ENCODE peak calls at places on chromosomes 2 and 18, in five cellular contexts. C is astrocyte of the cerebellum; N is endothelial cell of umbilical vein; U is endodermal cell; J is CD8-positive, alpha-beta T cell. D is an unnamed sample.

GRCh38 chr2:217903859-217904613 is 98.8 kb downstream of the TNS1 start:
- DNase-seq in C (no peak), N (peak), U (no peak), J (no peak), D (no peak)

GRCh38 chr2:224221455-224221913 is 180.4 kb downstream of the FAM124B start:
- DNase-seq in C (peak), N (peak), U (peak), J (no peak), D (peak)

GRCh38 chr18:49249523-49249922 is 210.9 kb downstream of the DYM start:
- DNase-seq in C (peak), N (peak), U (no peak), J (no peak), D (peak)

GRCh38 chr18:76348267-76349066 is 146.6 kb downstream of the ZNF516 start:
- DNase-seq in C (no peak), N (no peak), U (peak), J (no peak), D (no peak)

GRCh38 chr18:69455120-69455519 is 54.4 kb downstream of the DOK6 start:
- DNase-seq in C (no peak), N (no peak), U (no peak), J (no peak), D (no peak)

GRCh38 chr18:31661965-31662364 is 22.4 kb downstream of the B4GALT6 start:
- DNase-seq in C (peak), N (no peak), U (no peak), J (no peak), D (no peak)

GRCh38 chr2:186995092-186995491 is 146.1 kb upstream of the ZSWIM2 start:
- DNase-seq in C (peak), N (peak), U (no peak), J (no peak), D (no peak)

GRCh38 chr2:36456227-36456788 is 100.7 kb downstream of the CRIM1 start:
- DNase-seq in C (no peak), N (peak), U (no peak), J (no peak), D (no peak)

GRCh38 chr18:61402761-61403160 is 69.5 kb downstream of the CDH20 start:
- DNase-seq in C (no peak), N (no peak), U (no peak), J (no peak), D (peak)

GRCh38 chr2:109694190-109694589 is 80.0 kb downstream of the SOWAHC start:
- DNase-seq in C (no peak), N (no peak), U (peak), J (no peak), D (no peak)

GRCh38 chr2:137947714-137948336 is 16.4 kb upstream of the HNMT start:
- DNase-seq in C (peak), N (peak), U (peak), J (no peak), D (no peak)

GRCh38 chr18:76721207-76721996 is 101.0 kb upstream of the ZNF236 start:
- DNase-seq in C (no peak), N (no peak), U (no peak), J (peak), D (no peak)

GRCh38 chr2:88892207-88892606 is 200.7 kb downstream of the RPIA start:
- DNase-seq in C (no peak), N (no peak), U (no peak), J (no peak), D (no peak)

GRCh38 chr2:235270951-235271350 is 222.9 kb upstream of the AGAP1 start:
- DNase-seq in C (peak), N (no peak), U (no peak), J (peak), D (peak)

GRCh38 chr2:160207804-160208661 is 8.0 kb upstream of the ITGB6 start:
- DNase-seq in C (peak), N (peak), U (peak), J (no peak), D (peak)

GRCh38 chr2:153163055-153163454 is 315.5 kb downstream of the RPRM start:
- DNase-seq in C (peak), N (no peak), U (peak), J (no peak), D (no peak)

GRCh38 chr2:213150315-213150951 is 979 bp downstream of the IKZF2 start:
- DNase-seq in C (no peak), N (no peak), U (peak), J (no peak), D (no peak)

GRCh38 chr2:62197017-62197586 is 1.2 kb downstream of the B3GNT2 start:
- DNase-seq in C (no peak), N (peak), U (peak), J (peak), D (no peak)

GRCh38 chr2:226796012-226796839 is 3.4 kb downstream of the IRS1 start:
- DNase-seq in C (no peak), N (no peak), U (no peak), J (no peak), D (no peak)

GRCh38 chr2:27921880-27922589 is 31.5 kb downstream of the BABAM2 start:
- DNase-seq in C (no peak), N (no peak), U (no peak), J (no peak), D (no peak)

GRCh38 chr2:198763793-198764192 is 693.9 kb downstream of the SATB2 start:
- DNase-seq in C (peak), N (no peak), U (no peak), J (no peak), D (no peak)

GRCh38 chr2:120735750-120736170 is at the start of gene GLI2:
- DNase-seq in C (peak), N (peak), U (peak), J (no peak), D (peak)

GRCh38 chr18:59228361-59228760 is 8.4 kb downstream of the GRP start:
- DNase-seq in C (no peak), N (no peak), U (no peak), J (no peak), D (peak)

GRCh38 chr2:190119948-190120347 is 57.4 kb upstream of the MSTN start:
- DNase-seq in C (no peak), N (peak), U (peak), J (no peak), D (no peak)

GRCh38 chr2:28507806-28508764 is 12.2 kb downstream of the PLB1 start:
- DNase-seq in C (no peak), N (no peak), U (no peak), J (peak), D (no peak)

GRCh38 chr2:108637304-108637669 is 82.0 kb upstream of the RANBP2 start:
- DNase-seq in C (peak), N (peak), U (no peak), J (no peak), D (peak)

GRCh38 chr2:200435379-200435778 is 74.5 kb downstream of the KCTD18 start:
- DNase-seq in C (no peak), N (no peak), U (no peak), J (no peak), D (no peak)

GRCh38 chr2:108220942-108221541 is 18.7 kb upstream of the SULT1C3 start:
- DNase-seq in C (no peak), N (no peak), U (no peak), J (no peak), D (no peak)

GRCh38 chr2:24657818-24658217 is 135.4 kb downstream of the PTRHD1 start:
- DNase-seq in C (no peak), N (no peak), U (no peak), J (no peak), D (no peak)

GRCh38 chr2:24659862-24660261 is 133.3 kb downstream of the PTRHD1 start:
- DNase-seq in C (no peak), N (no peak), U (no peak), J (no peak), D (no peak)

DNA sequence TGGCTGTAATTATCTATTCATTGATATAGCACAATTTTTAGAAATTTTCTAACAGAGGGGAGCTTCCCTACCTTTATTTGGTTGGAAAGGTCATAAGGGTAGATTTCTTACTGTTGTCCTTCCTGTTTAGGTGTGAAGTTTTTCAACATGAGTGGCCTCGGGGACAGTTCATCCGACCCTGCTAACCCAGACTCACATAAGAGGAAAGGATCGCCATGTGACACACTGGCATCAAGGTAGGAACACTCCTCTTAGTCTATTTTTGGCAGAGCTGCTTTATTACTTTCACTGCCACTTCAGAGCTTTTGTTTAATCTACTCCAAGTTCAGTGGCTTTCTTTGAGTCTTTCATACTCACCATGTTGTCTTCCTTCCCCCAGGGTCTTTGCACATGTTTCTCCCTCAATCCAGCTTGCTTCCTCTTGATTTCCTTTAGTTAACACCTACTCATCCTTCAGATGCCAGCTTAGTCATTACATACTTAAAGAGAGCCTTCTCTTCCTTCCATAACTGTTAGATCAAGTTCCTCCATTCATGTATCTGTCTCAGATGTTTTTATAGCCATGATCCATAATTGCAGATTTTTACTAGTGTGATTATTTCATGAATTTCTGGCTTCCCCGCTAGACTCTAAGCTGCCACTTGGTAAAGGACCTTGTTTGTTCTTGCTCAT is 134.5 kb downstream of the PTRHD1 start:
- DNase-seq in C (no peak), N (no peak), U (no peak), J (no peak), D (no peak)
- H3K4me3 ChIP-seq in C (no peak), N (no peak), U (no peak), J (no peak), D (no peak)

GRCh38 chr18:21134895-21135294 is 23.3 kb upstream of the ROCK1 start:
- DNase-seq in C (no peak), N (peak), U (no peak), J (no peak), D (no peak)
- TF ChIP-seq CTCF in C (peak), N (no peak), U (no peak), J (peak), D (peak)

GRCh38 chr2:219662566-219662965 is 35.1 kb downstream of the SLC4A3 start:
- DNase-seq in C (no peak), N (no peak), U (peak), J (no peak), D (no peak)
- H3K4me3 ChIP-seq in C (no peak), N (no peak), U (peak), J (no peak), D (no peak)

DNA sequence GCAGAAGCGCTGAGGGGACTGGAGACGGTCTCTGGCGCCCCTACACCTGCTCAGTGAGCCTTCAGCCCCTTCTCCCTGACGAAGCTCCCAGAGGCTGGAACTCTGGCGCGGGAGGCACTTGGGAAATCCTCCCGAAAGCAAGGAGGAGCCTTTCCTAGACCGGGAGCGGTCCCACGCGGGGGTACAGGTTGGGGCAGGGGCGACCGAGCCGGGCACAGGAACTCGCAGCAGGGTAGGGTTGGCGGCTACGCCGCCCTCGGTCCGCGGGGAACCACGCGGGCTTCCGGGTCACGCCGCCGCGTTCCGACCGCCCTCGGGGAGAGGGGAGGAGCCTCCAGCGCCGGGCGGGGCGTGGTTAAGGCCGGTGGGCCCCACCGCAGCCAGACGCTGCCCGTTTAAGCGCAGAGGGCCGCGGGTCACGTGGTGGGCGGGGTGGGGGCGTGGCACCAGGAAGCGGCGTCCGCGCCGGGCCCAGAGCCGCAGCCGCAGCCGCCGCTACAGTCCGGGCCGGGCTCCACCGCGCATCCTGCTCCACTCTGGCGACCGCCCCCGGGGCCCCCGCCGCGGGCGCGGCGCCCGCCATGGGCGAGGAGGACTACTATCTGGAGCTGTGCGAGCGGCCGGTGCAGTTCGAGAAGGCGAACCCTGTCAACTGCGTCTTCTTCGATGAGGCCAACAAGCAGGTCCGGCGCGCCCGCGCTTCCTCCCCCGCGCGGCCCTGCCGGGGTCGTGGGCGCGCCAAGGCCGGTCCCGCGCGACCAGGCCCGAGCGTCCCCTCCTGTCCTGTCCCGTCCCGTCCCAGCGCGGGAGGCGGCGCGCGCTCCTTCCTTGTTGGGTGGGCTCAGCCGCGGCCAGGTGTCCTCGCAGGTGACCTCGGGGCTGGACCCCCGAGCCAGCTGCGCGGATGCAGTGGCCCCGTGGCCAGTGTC is at the start of gene RMC1:
- DNase-seq in C (peak), N (peak), U (peak), J (peak), D (peak)
- TF ChIP-seq CTCF in C (no peak), N (no peak), U (peak), J (no peak), D (no peak)

GRCh38 chr2:38262514-38262871 is 114.6 kb downstream of the ATL2 start:
- DNase-seq in C (no peak), N (no peak), U (peak), J (no peak), D (no peak)

GRCh38 chr2:38261569-38262513 is 115.2 kb downstream of the ATL2 start:
- DNase-seq in C (no peak), N (no peak), U (no peak), J (no peak), D (no peak)

GRCh38 chr2:38260469-38260868 is 116.6 kb downstream of the ATL2 start:
- DNase-seq in C (no peak), N (no peak), U (no peak), J (no peak), D (no peak)

GRCh38 chr2:38263293-38263692 is 113.8 kb downstream of the ATL2 start:
- DNase-seq in C (no peak), N (no peak), U (no peak), J (no peak), D (no peak)

GRCh38 chr2:38260972-38261371 is 116.1 kb downstream of the ATL2 start:
- DNase-seq in C (no peak), N (no peak), U (no peak), J (no peak), D (no peak)
- H3K4me3 ChIP-seq in C (no peak), N (no peak), U (no peak), J (no peak), D (no peak)

GRCh38 chr2:154455871-154456270 is 242.6 kb upstream of the KCNJ3 start:
- DNase-seq in C (no peak), N (peak), U (no peak), J (no peak), D (no peak)

GRCh38 chr2:154449951-154450658 is 248.4 kb upstream of the KCNJ3 start:
- DNase-seq in C (no peak), N (no peak), U (no peak), J (no peak), D (no peak)

GRCh38 chr2:154455201-154455600 is 243.3 kb upstream of the KCNJ3 start:
- DNase-seq in C (no peak), N (no peak), U (no peak), J (no peak), D (no peak)

GRCh38 chr2:154452471-154452870 is 246.0 kb upstream of the KCNJ3 start:
- DNase-seq in C (no peak), N (no peak), U (no peak), J (no peak), D (no peak)

GRCh38 chr2:154452906-154453493 is 245.5 kb upstream of the KCNJ3 start:
- DNase-seq in C (no peak), N (peak), U (peak), J (no peak), D (no peak)
- TF ChIP-seq CTCF in C (peak), N (peak), U (peak), J (no peak), D (peak)

DNA sequence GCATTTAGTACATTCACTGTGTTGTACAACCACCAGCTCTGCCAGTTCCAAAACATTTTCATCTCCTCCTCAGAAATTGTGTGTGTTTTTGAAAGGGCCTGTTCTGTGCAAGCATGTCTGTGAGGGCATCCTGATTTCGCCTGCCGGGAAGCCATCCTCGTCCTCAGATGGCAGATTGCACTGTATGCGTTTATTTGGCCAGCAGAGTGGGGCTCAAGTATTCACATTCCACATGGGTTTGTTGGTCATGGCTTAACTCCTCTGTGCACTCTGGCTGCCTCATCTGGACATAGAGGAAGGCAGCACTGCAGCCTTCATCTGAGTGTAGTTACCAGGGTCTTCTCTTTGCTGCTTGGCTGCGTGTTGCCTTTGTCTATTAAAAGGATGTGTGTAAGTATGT is 85.0 kb downstream of the TMEM247 start:
- DNase-seq in C (no peak), N (no peak), U (no peak), J (no peak), D (no peak)
- H3K4me3 ChIP-seq in C (no peak), N (no peak), U (no peak), J (no peak), D (no peak)

GRCh38 chr2:37926635-37927034 is 1.5 kb downstream of the RMDN2 start:
- DNase-seq in C (no peak), N (no peak), U (no peak), J (no peak), D (no peak)

GRCh38 chr2:37920570-37920969 is 4.5 kb upstream of the RMDN2 start:
- DNase-seq in C (peak), N (no peak), U (no peak), J (no peak), D (no peak)

GRCh38 chr2:37928377-37928776 is 3.3 kb downstream of the RMDN2 start:
- DNase-seq in C (no peak), N (no peak), U (no peak), J (no peak), D (no peak)

GRCh38 chr2:37923308-37924055 is 1.6 kb upstream of the RMDN2 start:
- DNase-seq in C (no peak), N (no peak), U (no peak), J (no peak), D (no peak)

DNA sequence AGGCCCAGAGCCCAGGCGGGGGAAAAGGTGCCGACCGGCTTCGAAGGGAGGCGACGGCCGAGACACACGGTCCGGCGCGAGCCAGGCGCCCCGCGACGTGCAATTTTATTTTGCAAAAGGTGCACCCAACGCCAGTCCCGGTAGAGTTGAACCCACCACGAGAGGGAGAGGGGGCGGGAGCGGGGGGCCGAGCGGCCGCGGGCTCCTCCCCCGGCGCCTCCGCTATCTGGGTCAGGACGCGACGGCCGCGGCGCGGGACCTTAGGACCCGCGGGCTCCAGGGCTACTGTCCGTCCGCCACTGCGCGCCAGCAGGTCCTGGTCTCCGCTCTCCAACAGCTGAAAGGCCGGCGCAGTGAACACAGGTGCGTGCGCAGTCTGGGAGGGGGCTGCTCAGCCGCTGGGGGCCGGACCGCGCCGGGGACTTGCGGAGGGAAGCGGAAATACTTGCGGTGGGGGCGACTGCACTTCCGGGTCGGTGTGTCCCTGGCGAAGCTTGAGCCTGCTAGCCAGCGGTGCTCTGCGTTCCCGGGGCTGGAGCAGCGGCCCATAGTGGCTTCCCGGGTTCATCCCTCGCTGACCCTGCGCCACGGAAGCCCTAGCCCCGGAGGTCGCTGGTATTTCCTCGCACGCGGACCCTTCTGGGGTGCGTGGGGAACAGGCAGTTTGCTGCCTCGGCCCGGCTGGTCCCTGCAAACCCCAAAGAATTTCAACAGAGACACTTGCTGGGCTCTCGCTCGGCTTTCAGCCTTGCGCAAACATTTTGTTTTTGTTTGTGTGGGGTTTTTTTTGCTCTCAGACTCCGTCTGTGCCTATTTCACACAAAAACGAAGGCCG is at the start of gene RMDN2:
- DNase-seq in C (peak), N (peak), U (peak), J (peak), D (peak)
- TF ChIP-seq CTCF in C (no peak), N (no peak), U (peak), J (no peak), D (no peak)